ENCODE peak calls at places on chromosomes 2 and 18, in ten cellular contexts. One of them, this sample, is unnamed.

GRCh38 chr2:48483916-48484315 is 46.0 kb upstream of the STON1 start:
- DNase-seq in heart right ventricle: no peak
- DNase-seq in A549: no peak
- DNase-seq in CD8-positive, alpha-beta memory T cell: no peak
- DNase-seq in body of pancreas: no peak
- DNase-seq in colonic mucosa: no peak
- DNase-seq in endodermal cell: no peak
- DNase-seq in neuronal stem cell: no peak
- DNase-seq in neural progenitor cell: no peak
- DNase-seq in adrenal gland: no peak
- DNase-seq in this sample: no peak

GRCh38 chr2:200302940-200303727 is 3.4 kb upstream of the SPATS2L start:
- DNase-seq in heart right ventricle: no peak
- DNase-seq in A549: peak; percentile 31
- DNase-seq in CD8-positive, alpha-beta memory T cell: no peak
- DNase-seq in body of pancreas: no peak
- DNase-seq in colonic mucosa: no peak
- DNase-seq in endodermal cell: no peak
- DNase-seq in neuronal stem cell: no peak
- DNase-seq in neural progenitor cell: no peak
- DNase-seq in adrenal gland: no peak
- DNase-seq in this sample: no peak

GRCh38 chr2:30549096-30549495 is 102.0 kb downstream of the LCLAT1 start:
- DNase-seq in heart right ventricle: no peak
- DNase-seq in A549: no peak
- DNase-seq in CD8-positive, alpha-beta memory T cell: no peak
- DNase-seq in body of pancreas: no peak
- DNase-seq in colonic mucosa: no peak
- DNase-seq in endodermal cell: no peak
- DNase-seq in neuronal stem cell: no peak
- DNase-seq in neural progenitor cell: no peak
- DNase-seq in adrenal gland: no peak
- DNase-seq in this sample: no peak

GRCh38 chr2:134897932-134898331 is 20.7 kb upstream of the CCNT2 start:
- DNase-seq in heart right ventricle: no peak
- DNase-seq in A549: no peak
- DNase-seq in CD8-positive, alpha-beta memory T cell: peak; percentile 9
- DNase-seq in body of pancreas: no peak
- DNase-seq in colonic mucosa: no peak
- DNase-seq in endodermal cell: no peak
- DNase-seq in neuronal stem cell: no peak
- DNase-seq in neural progenitor cell: no peak
- DNase-seq in adrenal gland: no peak
- DNase-seq in this sample: no peak

GRCh38 chr2:187581125-187581896 is 27.1 kb upstream of the TFPI start:
- DNase-seq in heart right ventricle: peak; percentile 33
- DNase-seq in A549: peak; percentile 4
- DNase-seq in CD8-positive, alpha-beta memory T cell: peak; percentile 13
- DNase-seq in body of pancreas: peak; percentile 36
- DNase-seq in colonic mucosa: peak; percentile 28
- DNase-seq in endodermal cell: no peak
- DNase-seq in neuronal stem cell: peak; percentile 57
- DNase-seq in neural progenitor cell: peak; percentile 71
- DNase-seq in adrenal gland: peak; percentile 28
- DNase-seq in this sample: no peak

GRCh38 chr2:23524261-23524706 is 139.3 kb downstream of the KLHL29 start:
- DNase-seq in heart right ventricle: no peak
- DNase-seq in A549: no peak
- DNase-seq in CD8-positive, alpha-beta memory T cell: no peak
- DNase-seq in body of pancreas: peak; percentile 39
- DNase-seq in colonic mucosa: no peak
- DNase-seq in endodermal cell: no peak
- DNase-seq in neuronal stem cell: no peak
- DNase-seq in neural progenitor cell: no peak
- DNase-seq in adrenal gland: peak; percentile 92
- DNase-seq in this sample: peak; percentile 92

GRCh38 chr2:39234754-39235153 is 9.0 kb downstream of the CDKL4 start:
- DNase-seq in heart right ventricle: no peak
- DNase-seq in A549: no peak
- DNase-seq in CD8-positive, alpha-beta memory T cell: no peak
- DNase-seq in body of pancreas: no peak
- DNase-seq in colonic mucosa: no peak
- DNase-seq in endodermal cell: no peak
- DNase-seq in neuronal stem cell: no peak
- DNase-seq in neural progenitor cell: no peak
- DNase-seq in adrenal gland: peak; percentile 39
- DNase-seq in this sample: no peak

GRCh38 chr2:239223330-239224248 is 177.2 kb downstream of the HDAC4 start:
- DNase-seq in heart right ventricle: peak; percentile 40
- DNase-seq in A549: no peak
- DNase-seq in CD8-positive, alpha-beta memory T cell: no peak
- DNase-seq in body of pancreas: peak; percentile 59
- DNase-seq in colonic mucosa: peak; percentile 74
- DNase-seq in endodermal cell: no peak
- DNase-seq in neuronal stem cell: no peak
- DNase-seq in neural progenitor cell: no peak
- DNase-seq in adrenal gland: no peak
- DNase-seq in this sample: no peak

GRCh38 chr18:25503567-25504081 is 151.7 kb upstream of the ZNF521 start:
- DNase-seq in heart right ventricle: peak; percentile 63
- DNase-seq in A549: peak; percentile 1
- DNase-seq in CD8-positive, alpha-beta memory T cell: no peak
- DNase-seq in body of pancreas: peak; percentile 40
- DNase-seq in colonic mucosa: peak; percentile 72
- DNase-seq in endodermal cell: peak; percentile 73
- DNase-seq in neuronal stem cell: peak; percentile 41
- DNase-seq in neural progenitor cell: peak; percentile 57
- DNase-seq in adrenal gland: peak; percentile 59
- DNase-seq in this sample: peak; percentile 84

GRCh38 chr2:38120829-38121228 is 44.9 kb upstream of the CYP1B1 start:
- DNase-seq in heart right ventricle: no peak
- DNase-seq in A549: no peak
- DNase-seq in CD8-positive, alpha-beta memory T cell: no peak
- DNase-seq in body of pancreas: no peak
- DNase-seq in colonic mucosa: no peak
- DNase-seq in endodermal cell: no peak
- DNase-seq in neuronal stem cell: no peak
- DNase-seq in neural progenitor cell: no peak
- DNase-seq in adrenal gland: no peak
- DNase-seq in this sample: no peak

GRCh38 chr18:79732721-79733025 is 53.1 kb downstream of the CTDP1 start:
- DNase-seq in heart right ventricle: no peak
- DNase-seq in A549: no peak
- DNase-seq in CD8-positive, alpha-beta memory T cell: no peak
- DNase-seq in body of pancreas: no peak
- DNase-seq in colonic mucosa: no peak
- DNase-seq in endodermal cell: no peak
- DNase-seq in neuronal stem cell: no peak
- DNase-seq in neural progenitor cell: no peak
- DNase-seq in adrenal gland: no peak
- DNase-seq in this sample: no peak

DNA sequence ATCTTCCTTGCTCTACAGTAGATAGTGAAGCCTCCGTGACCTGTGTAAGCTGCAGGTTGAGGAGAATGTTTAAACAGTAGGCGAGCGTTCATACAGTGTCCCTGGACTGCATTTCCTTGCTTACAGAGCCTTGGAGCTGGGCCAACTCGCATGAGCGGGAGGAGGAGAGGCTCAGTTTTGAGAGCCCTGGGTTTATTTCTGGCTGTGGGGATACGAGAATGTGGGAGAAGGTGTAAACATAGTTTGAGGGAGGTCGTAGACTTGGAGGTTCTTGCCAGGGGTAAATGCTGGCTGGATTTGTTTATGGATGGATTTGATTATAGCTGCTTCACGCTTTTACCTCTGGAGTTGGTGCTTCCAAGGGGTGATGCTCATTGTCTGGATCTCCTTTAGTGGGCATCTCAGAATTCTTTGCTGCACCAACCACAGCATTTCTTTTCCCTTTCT is 20.8 kb downstream of the CRIM1 start:
- DNase-seq in heart right ventricle: peak; percentile 81
- DNase-seq in A549: no peak
- DNase-seq in CD8-positive, alpha-beta memory T cell: no peak
- DNase-seq in body of pancreas: peak; percentile 73
- DNase-seq in colonic mucosa: peak; percentile 90
- DNase-seq in endodermal cell: no peak
- DNase-seq in neuronal stem cell: no peak
- DNase-seq in neural progenitor cell: no peak
- DNase-seq in adrenal gland: peak; percentile 84
- DNase-seq in this sample: peak; percentile 81
- H3K4me1 ChIP-seq in heart right ventricle: peaks cover 69% of the 10 kb centered on the region
- H3K4me1 ChIP-seq in A549: peaks cover 100% of the 10 kb centered on the region
- H3K4me1 ChIP-seq in CD8-positive, alpha-beta memory T cell: no peaks in the 10 kb centered on the region
- H3K4me1 ChIP-seq in body of pancreas: peaks cover 50% of the 10 kb centered on the region
- H3K4me1 ChIP-seq in colonic mucosa: peaks cover 17% of the 10 kb centered on the region
- H3K4me1 ChIP-seq in endodermal cell: peaks cover 17% of the 10 kb centered on the region
- H3K4me1 ChIP-seq in neuronal stem cell: peaks cover 28% of the 10 kb centered on the region
- H3K4me1 ChIP-seq in neural progenitor cell: peaks cover 32% of the 10 kb centered on the region
- H3K4me1 ChIP-seq in adrenal gland: peaks cover 28% of the 10 kb centered on the region
- H3K4me1 ChIP-seq in this sample: peaks cover 20% of the 10 kb centered on the region

GRCh38 chr2:207749873-207750272 is 19.8 kb downstream of the FZD5 start:
- DNase-seq in heart right ventricle: no peak
- DNase-seq in A549: no peak
- DNase-seq in CD8-positive, alpha-beta memory T cell: no peak
- DNase-seq in body of pancreas: no peak
- DNase-seq in colonic mucosa: no peak
- DNase-seq in endodermal cell: no peak
- DNase-seq in neuronal stem cell: no peak
- DNase-seq in neural progenitor cell: no peak
- DNase-seq in adrenal gland: no peak
- DNase-seq in this sample: no peak

GRCh38 chr2:207750876-207751275 is 18.8 kb downstream of the FZD5 start:
- DNase-seq in heart right ventricle: no peak
- DNase-seq in A549: no peak
- DNase-seq in CD8-positive, alpha-beta memory T cell: no peak
- DNase-seq in body of pancreas: no peak
- DNase-seq in colonic mucosa: no peak
- DNase-seq in endodermal cell: no peak
- DNase-seq in neuronal stem cell: no peak
- DNase-seq in neural progenitor cell: no peak
- DNase-seq in adrenal gland: no peak
- DNase-seq in this sample: no peak

GRCh38 chr2:207750315-207750714 is 19.4 kb downstream of the FZD5 start:
- DNase-seq in heart right ventricle: no peak
- DNase-seq in A549: no peak
- DNase-seq in CD8-positive, alpha-beta memory T cell: no peak
- DNase-seq in body of pancreas: no peak
- DNase-seq in colonic mucosa: no peak
- DNase-seq in endodermal cell: no peak
- DNase-seq in neuronal stem cell: no peak
- DNase-seq in neural progenitor cell: no peak
- DNase-seq in adrenal gland: no peak
- DNase-seq in this sample: no peak

GRCh38 chr2:207747653-207748560 is 21.8 kb downstream of the FZD5 start:
- DNase-seq in heart right ventricle: no peak
- DNase-seq in A549: no peak
- DNase-seq in CD8-positive, alpha-beta memory T cell: no peak
- DNase-seq in body of pancreas: peak; percentile 50
- DNase-seq in colonic mucosa: no peak
- DNase-seq in endodermal cell: no peak
- DNase-seq in neuronal stem cell: no peak
- DNase-seq in neural progenitor cell: no peak
- DNase-seq in adrenal gland: peak; percentile 39
- DNase-seq in this sample: no peak

DNA sequence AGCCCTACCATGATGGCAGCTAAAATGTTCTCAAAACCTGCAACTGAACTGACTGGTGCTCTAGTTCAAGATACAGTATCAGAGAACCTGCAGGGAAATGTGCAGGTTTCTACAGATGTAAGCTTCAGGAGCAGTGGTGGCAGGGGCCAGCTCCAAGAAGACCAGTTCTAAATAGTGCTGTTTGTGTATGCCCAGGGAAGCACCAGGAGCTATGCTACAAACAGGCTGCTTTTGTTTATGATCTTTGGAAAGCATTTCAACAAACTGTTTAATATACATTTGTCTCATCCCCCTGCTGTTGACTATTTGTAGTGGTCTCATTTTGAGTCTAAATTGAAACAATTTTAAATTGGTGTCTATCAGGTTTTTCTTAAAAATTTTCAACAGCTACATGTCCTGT is 20.7 kb downstream of the FZD5 start:
- DNase-seq in heart right ventricle: no peak
- DNase-seq in A549: no peak
- DNase-seq in CD8-positive, alpha-beta memory T cell: no peak
- DNase-seq in body of pancreas: no peak
- DNase-seq in colonic mucosa: no peak
- DNase-seq in endodermal cell: no peak
- DNase-seq in neuronal stem cell: no peak
- DNase-seq in neural progenitor cell: no peak
- DNase-seq in adrenal gland: no peak
- DNase-seq in this sample: no peak
- H3K4me3 ChIP-seq in heart right ventricle: no peak overlapping the region
- H3K4me3 ChIP-seq in A549: no peak overlapping the region
- H3K4me3 ChIP-seq in CD8-positive, alpha-beta memory T cell: no peak overlapping the region
- H3K4me3 ChIP-seq in body of pancreas: no peak overlapping the region
- H3K4me3 ChIP-seq in colonic mucosa: no peak overlapping the region
- H3K4me3 ChIP-seq in endodermal cell: no peak overlapping the region
- H3K4me3 ChIP-seq in neuronal stem cell: no peak overlapping the region
- H3K4me3 ChIP-seq in neural progenitor cell: no peak overlapping the region
- H3K4me3 ChIP-seq in adrenal gland: no peak overlapping the region
- H3K4me3 ChIP-seq in this sample: no peak overlapping the region

DNA sequence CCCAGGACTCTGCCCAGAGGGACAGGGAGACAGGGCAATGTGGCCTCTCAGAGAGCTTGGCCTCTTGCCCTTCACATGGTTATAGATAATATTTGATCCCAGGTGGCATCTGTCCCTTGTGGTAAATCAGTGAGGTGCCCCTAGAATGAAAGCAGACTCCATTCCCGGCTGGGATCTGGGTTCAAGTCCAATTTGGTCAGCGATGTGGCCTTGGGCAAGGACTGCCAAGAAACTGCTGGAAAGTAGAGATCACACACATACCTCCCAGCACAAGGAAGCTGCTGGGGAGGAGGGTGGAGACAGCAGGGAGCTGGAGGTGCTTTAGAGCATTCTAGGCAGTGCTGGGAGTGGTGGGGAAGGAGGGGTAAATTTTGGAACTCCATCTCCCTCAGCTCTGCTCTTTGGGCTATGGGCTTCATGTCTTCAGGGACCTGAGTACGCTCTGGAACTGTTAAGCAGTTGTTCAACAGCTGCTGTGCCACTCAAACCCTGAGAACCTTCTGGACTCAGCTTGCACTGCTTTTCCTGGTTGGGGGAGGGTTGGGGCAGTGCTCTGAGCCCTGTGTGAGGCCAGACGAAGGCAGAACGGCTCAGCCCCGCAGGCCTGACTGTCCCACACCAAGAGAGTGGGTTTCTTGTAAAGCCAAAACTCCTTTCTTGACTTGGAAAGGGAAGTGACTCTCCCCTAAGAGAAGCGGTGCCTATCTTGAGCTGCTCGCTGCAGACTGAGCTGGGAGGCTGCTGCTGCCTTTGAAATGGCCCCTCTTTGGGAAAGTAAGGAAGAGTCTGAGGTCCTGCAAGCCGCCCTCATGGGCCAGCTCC is 23.0 kb downstream of the INPP5D start:
- DNase-seq in heart right ventricle: no peak
- DNase-seq in A549: no peak
- DNase-seq in CD8-positive, alpha-beta memory T cell: no peak
- DNase-seq in body of pancreas: no peak
- DNase-seq in colonic mucosa: no peak
- DNase-seq in endodermal cell: no peak
- DNase-seq in neuronal stem cell: no peak
- DNase-seq in neural progenitor cell: no peak
- DNase-seq in adrenal gland: no peak
- DNase-seq in this sample: peak; percentile 58
- H3K4me1 ChIP-seq in heart right ventricle: peaks cover 70% of the 10 kb centered on the region
- H3K4me1 ChIP-seq in A549: no peaks in the 10 kb centered on the region
- H3K4me1 ChIP-seq in CD8-positive, alpha-beta memory T cell: peaks cover 87% of the 10 kb centered on the region
- H3K4me1 ChIP-seq in body of pancreas: peaks cover 4% of the 10 kb centered on the region
- H3K4me1 ChIP-seq in colonic mucosa: no peaks in the 10 kb centered on the region
- H3K4me1 ChIP-seq in endodermal cell: no peaks in the 10 kb centered on the region
- H3K4me1 ChIP-seq in neuronal stem cell: peaks cover 14% of the 10 kb centered on the region
- H3K4me1 ChIP-seq in neural progenitor cell: peaks cover 31% of the 10 kb centered on the region
- H3K4me1 ChIP-seq in adrenal gland: peaks cover 29% of the 10 kb centered on the region
- H3K4me1 ChIP-seq in this sample: no peaks in the 10 kb centered on the region

GRCh38 chr2:147636238-147636887 is 208.5 kb upstream of the ACVR2A start:
- DNase-seq in heart right ventricle: no peak
- DNase-seq in A549: no peak
- DNase-seq in CD8-positive, alpha-beta memory T cell: no peak
- DNase-seq in body of pancreas: peak; percentile 37
- DNase-seq in colonic mucosa: no peak
- DNase-seq in endodermal cell: no peak
- DNase-seq in neuronal stem cell: no peak
- DNase-seq in neural progenitor cell: no peak
- DNase-seq in adrenal gland: peak; percentile 6
- DNase-seq in this sample: no peak
- H3K4me3 ChIP-seq in heart right ventricle: no peak overlapping the region
- H3K4me3 ChIP-seq in A549: no peak overlapping the region
- H3K4me3 ChIP-seq in CD8-positive, alpha-beta memory T cell: no peak overlapping the region
- H3K4me3 ChIP-seq in body of pancreas: no peak overlapping the region
- H3K4me3 ChIP-seq in colonic mucosa: no peak overlapping the region
- H3K4me3 ChIP-seq in endodermal cell: no peak overlapping the region
- H3K4me3 ChIP-seq in neuronal stem cell: no peak overlapping the region
- H3K4me3 ChIP-seq in neural progenitor cell: no peak overlapping the region
- H3K4me3 ChIP-seq in adrenal gland: no peak overlapping the region
- H3K4me3 ChIP-seq in this sample: no peak overlapping the region